ENCODE peak calls at places on chromosome 13, in eight cellular contexts. D is CD4-positive, alpha-beta T cell; I is T-cell; M is left ventricle myocardium inferior; E is activated naive CD4-positive, alpha-beta T cell; L is T-helper 1 cell; Q is hepatic stellate cell; C is body of pancreas. Z is an unnamed sample.

GRCh38 chr13:44843403-44843802 is 145.9 kb downstream of the NUFIP1 start:
- DNase-seq in D (no peak), I (no peak), M (no peak), E (no peak), L (no peak), Q (no peak), C (no peak), Z (no peak)

GRCh38 chr13:109694972-109695371 is 91.4 kb downstream of the IRS2 start:
- DNase-seq in D (no peak), I (no peak), M (no peak), E (no peak), L (no peak), Q (no peak), C (no peak), Z (no peak)

GRCh38 chr13:48486836-48487235 is 46.0 kb downstream of the RCBTB2 start:
- DNase-seq in D (no peak), I (no peak), M (no peak), E (no peak), L (no peak), Q (no peak), C (no peak), Z (no peak)

GRCh38 chr13:74039154-74039553 is 95.0 kb downstream of the KLF12 start:
- DNase-seq in D (no peak), I (no peak), M (no peak), E (no peak), L (no peak), Q (no peak), C (no peak), Z (no peak)

GRCh38 chr13:45925151-45925550 is 73.6 kb upstream of the SIAH3 start:
- DNase-seq in D (no peak), I (no peak), M (no peak), E (no peak), L (no peak), Q (no peak), C (no peak), Z (no peak)

GRCh38 chr13:22047785-22048104 is 376.9 kb downstream of the FGF9 start:
- DNase-seq in D (no peak), I (no peak), M (no peak), E (no peak), L (no peak), Q (no peak), C (no peak), Z (no peak)

GRCh38 chr13:28438598-28439334 is 56.2 kb downstream of the FLT1 start:
- DNase-seq in D (no peak), I (no peak), M (no peak), E (no peak), L (no peak), Q (no peak), C (no peak), Z (no peak)

GRCh38 chr13:85544756-85545155 is 254.5 kb downstream of the SLITRK6 start:
- DNase-seq in D (no peak), I (no peak), M (no peak), E (no peak), L (no peak), Q (no peak), C (no peak), Z (no peak)

GRCh38 chr13:43272866-43273265 is 249.5 kb downstream of the DNAJC15 start:
- DNase-seq in D (no peak), I (no peak), M (no peak), E (no peak), L (no peak), Q (no peak), C (no peak), Z (no peak)

GRCh38 chr13:76707360-76707759 is 178.8 kb downstream of the KCTD12 start:
- DNase-seq in D (no peak), I (no peak), M (no peak), E (no peak), L (no peak), Q (no peak), C (no peak), Z (no peak)

Z was measured in GM18507.